ENCODE peak calls at places on chromosomes 6 and 20, in nine cellular contexts. R is IMR-90, L is coronary artery, Z is body of pancreas, S is mesenchymal stem cell, C is neural progenitor cell, V is left ventricle myocardium inferior, E is heart left ventricle, T is H7. O is an unnamed sample.

GRCh38 chr20:36855241-36855657 is 20.7 kb upstream of the TLDC2 start:
- DNase-seq in V (no peak), T (no peak), Z (no peak), C (no peak), S (no peak), L (no peak), R (no peak), E (no peak), O (no peak)

GRCh38 chr6:35589904-35590303 is 77.2 kb upstream of the TULP1 start:
- DNase-seq in T (no peak), C (no peak), Z (no peak), E (no peak), L (no peak), S (no peak), V (no peak), R (no peak), O (no peak)

GRCh38 chr20:10864076-10864672 is 190.4 kb upstream of the JAG1 start:
- DNase-seq in E (peak), S (peak), Z (peak), C (no peak), R (no peak), T (peak), V (peak), L (no peak), O (peak)

GRCh38 chr6:97040355-97040860 is 115.9 kb downstream of the KLHL32 start:
- DNase-seq in C (peak), R (no peak), V (no peak), S (no peak), Z (no peak), L (no peak), E (no peak), T (no peak), O (no peak)

GRCh38 chr6:1351381-1352008 is 37.9 kb upstream of the FOXF2 start:
- DNase-seq in Z (no peak), R (no peak), T (no peak), S (no peak), L (no peak), C (no peak), E (no peak), V (no peak), O (peak)

GRCh38 chr6:73565767-73566485 is 45.1 kb upstream of the EEF1A1 start:
- DNase-seq in T (peak), R (peak), C (peak), V (no peak), E (no peak), S (no peak), L (no peak), Z (no peak), O (peak)

GRCh38 chr20:37408202-37408929 is 62.4 kb downstream of the SRC start:
- DNase-seq in E (no peak), C (no peak), S (peak), L (no peak), R (no peak), Z (no peak), V (no peak), T (no peak), O (no peak)

GRCh38 chr6:90466191-90466940 is 120.5 kb downstream of the MAP3K7 start:
- DNase-seq in S (peak), L (no peak), Z (no peak), V (no peak), T (no peak), E (no peak), C (peak), R (peak), O (no peak)

GRCh38 chr6:21164768-21165326 is 428.7 kb upstream of the SOX4 start:
- DNase-seq in T (no peak), E (no peak), L (no peak), C (no peak), S (peak), V (no peak), Z (no peak), R (peak), O (no peak)

GRCh38 chr20:20037960-20038359 is 14.3 kb downstream of the CRNKL1 start:
- DNase-seq in L (no peak), E (no peak), Z (no peak), R (peak), V (no peak), C (no peak), S (peak), T (no peak), O (peak)

GRCh38 chr20:19775353-19776201 is 17.5 kb downstream of the RIN2 start:
- DNase-seq in S (no peak), T (no peak), C (no peak), L (no peak), V (no peak), Z (no peak), E (no peak), R (no peak), O (no peak)

GRCh38 chr6:127902933-127903332 is 2.1 kb upstream of the THEMIS start:
- DNase-seq in Z (no peak), R (no peak), V (no peak), E (no peak), L (no peak), T (no peak), C (no peak), S (no peak), O (no peak)

GRCh38 chr6:7726416-7727149 is 684 bp downstream of the BMP6 start:
- DNase-seq in S (peak), E (no peak), C (peak), V (no peak), R (no peak), T (peak), Z (no peak), L (no peak), O (peak)

GRCh38 chr6:31784270-31784925 is 7.3 kb upstream of the VWA7 start:
- DNase-seq in Z (no peak), E (no peak), V (no peak), C (no peak), L (no peak), S (no peak), T (peak), R (no peak), O (no peak)

GRCh38 chr6:139597781-139598368 is 223.4 kb upstream of the CITED2 start:
- DNase-seq in R (peak), L (peak), T (no peak), V (peak), Z (peak), C (peak), S (peak), E (peak), O (no peak)

GRCh38 chr20:33076662-33077398 is 2.6 kb upstream of the BPIFB4 start:
- DNase-seq in R (no peak), S (no peak), V (no peak), Z (no peak), L (no peak), C (peak), E (no peak), T (no peak), O (peak)

GRCh38 chr20:48162621-48163020 is 377.3 kb upstream of the SULF2 start:
- DNase-seq in R (no peak), E (no peak), L (no peak), Z (no peak), V (no peak), C (no peak), S (no peak), T (no peak), O (no peak)

GRCh38 chr6:158439255-158439654 is 120.6 kb upstream of the TMEM181 start:
- DNase-seq in T (no peak), L (no peak), E (no peak), C (no peak), Z (no peak), S (no peak), R (no peak), V (no peak), O (no peak)

GRCh38 chr20:63947638-63948456 is 8.4 kb downstream of the UCKL1 start:
- DNase-seq in R (no peak), Z (no peak), L (no peak), C (no peak), S (no peak), T (no peak), V (no peak), E (peak), O (no peak)

GRCh38 chr6:5670381-5670780 is 336.3 kb downstream of the NRN1 start:
- DNase-seq in L (no peak), C (no peak), E (no peak), T (no peak), V (no peak), Z (no peak), R (no peak), S (no peak), O (no peak)

GRCh38 chr6:135052939-135053338 is 1.7 kb downstream of the HBS1L start:
- DNase-seq in Z (no peak), R (no peak), C (no peak), L (no peak), E (no peak), S (peak), T (no peak), V (no peak), O (no peak)

GRCh38 chr20:49615401-49616153 is 47.6 kb upstream of the PTGIS start:
- DNase-seq in L (no peak), S (no peak), E (peak), Z (peak), R (no peak), T (peak), C (no peak), V (peak), O (no peak)

GRCh38 chr6:95087394-95088097 is 489.8 kb upstream of the MANEA start:
- DNase-seq in L (no peak), S (peak), E (no peak), Z (no peak), T (no peak), R (peak), C (no peak), V (no peak), O (no peak)

GRCh38 chr6:111711476-111711875 is 105.8 kb upstream of the TRAF3IP2 start:
- DNase-seq in Z (no peak), E (peak), L (no peak), C (peak), T (peak), S (no peak), V (peak), R (no peak), O (peak)

GRCh38 chr6:168313371-168314028 is 6.1 kb downstream of the DACT2 start:
- DNase-seq in T (peak), S (no peak), C (peak), L (no peak), R (no peak), V (no peak), Z (no peak), E (no peak), O (peak)
- H3K4me3 ChIP-seq in T (no peak), S (no peak), C (no peak), L (no peak), R (no peak), V (no peak), Z (no peak), E (no peak), O (no peak)

DNA sequence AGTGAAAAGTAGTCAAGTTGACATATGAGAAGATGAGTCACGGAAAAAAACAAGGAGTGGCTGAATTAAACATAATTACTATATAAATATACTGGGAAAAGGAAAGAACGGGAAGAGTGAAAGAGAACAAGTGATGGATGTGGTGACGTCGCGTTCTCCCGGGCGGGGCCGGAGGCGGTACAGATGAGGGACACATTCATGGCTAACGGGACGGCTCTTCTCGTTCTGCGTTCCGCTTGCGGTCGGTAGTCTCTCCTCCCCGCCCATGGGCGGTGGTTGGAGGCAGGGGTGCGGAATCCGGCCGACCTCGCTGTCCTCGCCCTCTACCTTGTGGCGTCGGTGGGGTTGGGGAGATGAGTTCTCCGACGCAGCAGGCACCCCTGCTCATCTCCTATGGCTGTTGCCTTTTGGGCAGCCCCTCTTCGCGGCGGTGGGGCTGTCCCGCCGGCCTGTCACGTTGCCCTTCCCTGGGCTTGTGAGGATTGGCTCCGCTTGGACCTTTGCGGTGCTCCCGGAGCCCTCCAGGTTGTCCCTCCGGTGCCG is 22.5 kb downstream of the HLA-G start:
- DNase-seq in V (no peak), R (no peak), C (no peak), S (no peak), T (peak), L (no peak), Z (no peak), E (peak), O (peak)
- H3K4me3 ChIP-seq in V (peak), R (no peak), C (no peak), S (peak), T (peak), L (peak), Z (no peak), E (peak), O (peak)

GRCh38 chr6:133889557-133890301 is 816 bp downstream of the TCF21 start:
- DNase-seq in Z (no peak), L (peak), C (peak), S (peak), R (peak), T (peak), V (peak), E (peak), O (peak)
- H3K4me3 ChIP-seq in Z (no peak), L (peak), C (peak), S (peak), R (peak), T (peak), V (peak), E (peak), O (peak)

GRCh38 chr20:57251344-57251743 is 15.1 kb downstream of the BMP7 start:
- DNase-seq in C (peak), E (peak), Z (no peak), S (no peak), L (no peak), R (no peak), V (no peak), T (no peak), O (peak)
- H3K4me3 ChIP-seq in C (no peak), E (no peak), Z (no peak), S (no peak), L (no peak), R (no peak), V (no peak), T (no peak), O (no peak)

DNA sequence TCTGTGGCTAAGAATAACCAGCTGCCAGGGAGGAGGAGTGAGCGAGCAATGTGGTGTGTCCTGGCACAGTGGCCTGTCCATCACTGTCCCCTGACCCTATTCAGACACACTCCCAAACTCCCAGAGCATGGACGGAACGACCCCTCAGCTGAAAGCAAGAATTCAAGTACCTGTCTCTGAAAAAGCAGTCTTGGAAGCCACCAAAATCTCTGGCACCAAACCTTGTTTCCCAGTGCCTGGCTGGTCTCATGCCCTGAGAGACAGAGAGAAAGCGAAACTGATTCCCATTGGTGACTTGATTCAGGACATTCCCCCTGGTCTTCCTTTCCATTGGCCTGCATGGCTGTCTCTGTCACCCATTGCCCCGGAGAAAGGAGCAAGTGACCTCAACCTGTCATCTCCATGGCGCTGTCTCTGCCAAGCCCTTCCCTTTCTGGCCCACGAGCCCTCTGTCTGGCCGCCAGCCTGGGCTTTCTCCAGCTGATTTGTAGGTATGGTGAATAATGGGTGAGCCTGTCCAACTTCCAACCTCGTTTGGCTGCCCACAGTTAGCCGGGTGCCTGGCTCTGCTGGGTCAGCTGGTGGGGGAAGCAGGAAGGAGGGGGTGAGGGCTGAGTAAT is at the start of gene DDO:
- DNase-seq in Z (peak), R (peak), S (peak), L (peak), T (no peak), C (no peak), E (peak), V (peak), O (no peak)
- H3K4me3 ChIP-seq in Z (no peak), R (peak), S (peak), L (peak), T (no peak), C (no peak), E (peak), V (peak), O (no peak)

GRCh38 chr6:141158740-141159139 is 974.0 kb upstream of the GJE1 start:
- DNase-seq in S (peak), Z (no peak), E (no peak), L (no peak), R (no peak), V (no peak), T (no peak), C (no peak), O (no peak)
- H3K4me3 ChIP-seq in S (no peak), Z (no peak), E (no peak), L (no peak), R (no peak), V (no peak), T (no peak), C (no peak), O (no peak)